ENCODE peak calls at places on chromosomes 11 and 22, in seven cellular contexts. One of them, this sample, is unnamed.
A peak's percentile ranks its signal among the peaks of the same experiment; 100 is the strongest.

GRCh38 chr11:116984186-116984585 is 114.0 kb downstream of the SIK3 start:
- DNase-seq in HL-60: no peak
- DNase-seq in fibroblast of lung: peak; percentile 85
- DNase-seq in HFFc6: no peak
- DNase-seq in CD4-positive, alpha-beta T cell: no peak
- DNase-seq in Peyer's patch: no peak
- DNase-seq in PC-9: no peak
- DNase-seq in this sample: no peak

GRCh38 chr11:35003658-35004057 is 87.2 kb downstream of the PDHX start:
- DNase-seq in HL-60: no peak
- DNase-seq in fibroblast of lung: no peak
- DNase-seq in HFFc6: no peak
- DNase-seq in CD4-positive, alpha-beta T cell: no peak
- DNase-seq in Peyer's patch: no peak
- DNase-seq in PC-9: no peak
- DNase-seq in this sample: no peak

GRCh38 chr11:17744151-17744940 is 9.8 kb downstream of the KCNC1 start:
- DNase-seq in HL-60: no peak
- DNase-seq in fibroblast of lung: peak; percentile 12
- DNase-seq in HFFc6: peak; percentile 3
- DNase-seq in CD4-positive, alpha-beta T cell: no peak
- DNase-seq in Peyer's patch: no peak
- DNase-seq in PC-9: no peak
- DNase-seq in this sample: no peak

GRCh38 chr11:111582881-111583280 is 19.4 kb upstream of the SIK2 start:
- DNase-seq in HL-60: no peak
- DNase-seq in fibroblast of lung: peak; percentile 85
- DNase-seq in HFFc6: no peak
- DNase-seq in CD4-positive, alpha-beta T cell: no peak
- DNase-seq in Peyer's patch: no peak
- DNase-seq in PC-9: no peak
- DNase-seq in this sample: no peak

GRCh38 chr11:122850076-122850631 is 11.9 kb downstream of the CRTAM start:
- DNase-seq in HL-60: no peak
- DNase-seq in fibroblast of lung: no peak
- DNase-seq in HFFc6: peak; percentile 53
- DNase-seq in CD4-positive, alpha-beta T cell: no peak
- DNase-seq in Peyer's patch: no peak
- DNase-seq in PC-9: peak; percentile 22
- DNase-seq in this sample: no peak

GRCh38 chr22:17921871-17922821 is 102.2 kb downstream of the MICAL3 start:
- DNase-seq in HL-60: no peak
- DNase-seq in fibroblast of lung: no peak
- DNase-seq in HFFc6: no peak
- DNase-seq in CD4-positive, alpha-beta T cell: no peak
- DNase-seq in Peyer's patch: peak; percentile 42
- DNase-seq in PC-9: no peak
- DNase-seq in this sample: no peak

GRCh38 chr11:110000858-110001257 is 92.3 kb upstream of the ZC3H12C start:
- DNase-seq in HL-60: no peak
- DNase-seq in fibroblast of lung: peak; percentile 18
- DNase-seq in HFFc6: no peak
- DNase-seq in CD4-positive, alpha-beta T cell: no peak
- DNase-seq in Peyer's patch: no peak
- DNase-seq in PC-9: no peak
- DNase-seq in this sample: no peak

GRCh38 chr22:49957826-49958461 is 2.6 kb upstream of the PIM3 start:
- DNase-seq in HL-60: no peak
- DNase-seq in fibroblast of lung: no peak
- DNase-seq in HFFc6: no peak
- DNase-seq in CD4-positive, alpha-beta T cell: no peak
- DNase-seq in Peyer's patch: no peak
- DNase-seq in PC-9: no peak
- DNase-seq in this sample: no peak

GRCh38 chr11:13009921-13010736 is 1.0 kb downstream of the RASSF10 start:
- DNase-seq in HL-60: no peak
- DNase-seq in fibroblast of lung: no peak
- DNase-seq in HFFc6: no peak
- DNase-seq in CD4-positive, alpha-beta T cell: no peak
- DNase-seq in Peyer's patch: no peak
- DNase-seq in PC-9: peak; percentile 28
- DNase-seq in this sample: no peak

GRCh38 chr11:68816917-68817419 is 24.7 kb downstream of the CPT1A start:
- DNase-seq in HL-60: no peak
- DNase-seq in fibroblast of lung: peak; percentile 7
- DNase-seq in HFFc6: no peak
- DNase-seq in CD4-positive, alpha-beta T cell: no peak
- DNase-seq in Peyer's patch: no peak
- DNase-seq in PC-9: no peak
- DNase-seq in this sample: no peak

GRCh38 chr11:83409891-83410290 is 123.7 kb upstream of the CCDC90B start:
- DNase-seq in HL-60: no peak
- DNase-seq in fibroblast of lung: no peak
- DNase-seq in HFFc6: no peak
- DNase-seq in CD4-positive, alpha-beta T cell: no peak
- DNase-seq in Peyer's patch: no peak
- DNase-seq in PC-9: no peak
- DNase-seq in this sample: no peak

GRCh38 chr11:91374794-91375193 is 849.8 kb upstream of the FAT3 start:
- DNase-seq in HL-60: no peak
- DNase-seq in fibroblast of lung: no peak
- DNase-seq in HFFc6: no peak
- DNase-seq in CD4-positive, alpha-beta T cell: no peak
- DNase-seq in Peyer's patch: no peak
- DNase-seq in PC-9: no peak
- DNase-seq in this sample: no peak

GRCh38 chr11:31958086-31958735 is 132.7 kb upstream of the RCN1 start:
- DNase-seq in HL-60: peak; percentile 7
- DNase-seq in fibroblast of lung: peak; percentile 52
- DNase-seq in HFFc6: peak; percentile 39
- DNase-seq in CD4-positive, alpha-beta T cell: peak; percentile 56
- DNase-seq in Peyer's patch: peak; percentile 69
- DNase-seq in PC-9: peak; percentile 61
- DNase-seq in this sample: no peak

GRCh38 chr11:113926273-113927183 is 21.9 kb downstream of the HTR3B start:
- DNase-seq in HL-60: no peak
- DNase-seq in fibroblast of lung: no peak
- DNase-seq in HFFc6: no peak
- DNase-seq in CD4-positive, alpha-beta T cell: no peak
- DNase-seq in Peyer's patch: no peak
- DNase-seq in PC-9: no peak
- DNase-seq in this sample: no peak

GRCh38 chr11:32426819-32427615 is 8.3 kb downstream of the WT1 start:
- DNase-seq in HL-60: no peak
- DNase-seq in fibroblast of lung: no peak
- DNase-seq in HFFc6: no peak
- DNase-seq in CD4-positive, alpha-beta T cell: no peak
- DNase-seq in Peyer's patch: no peak
- DNase-seq in PC-9: no peak
- DNase-seq in this sample: no peak

GRCh38 chr11:12950681-12951080 is 58.4 kb upstream of the RASSF10 start:
- DNase-seq in HL-60: no peak
- DNase-seq in fibroblast of lung: peak; percentile 62
- DNase-seq in HFFc6: no peak
- DNase-seq in CD4-positive, alpha-beta T cell: no peak
- DNase-seq in Peyer's patch: no peak
- DNase-seq in PC-9: no peak
- DNase-seq in this sample: no peak

GRCh38 chr11:114308689-114309089 is 12.5 kb downstream of the NNMT start:
- DNase-seq in HL-60: peak; percentile 23
- DNase-seq in fibroblast of lung: peak; percentile 62
- DNase-seq in HFFc6: no peak
- DNase-seq in CD4-positive, alpha-beta T cell: no peak
- DNase-seq in Peyer's patch: no peak
- DNase-seq in PC-9: no peak
- DNase-seq in this sample: no peak

GRCh38 chr11:80815752-80816453 is 1375.1 kb upstream of the TENM4 start:
- DNase-seq in HL-60: no peak
- DNase-seq in fibroblast of lung: no peak
- DNase-seq in HFFc6: no peak
- DNase-seq in CD4-positive, alpha-beta T cell: no peak
- DNase-seq in Peyer's patch: no peak
- DNase-seq in PC-9: no peak
- DNase-seq in this sample: no peak

GRCh38 chr11:66854231-66854661 is 2.6 kb upstream of the LRFN4 start:
- DNase-seq in HL-60: no peak
- DNase-seq in fibroblast of lung: no peak
- DNase-seq in HFFc6: no peak
- DNase-seq in CD4-positive, alpha-beta T cell: no peak
- DNase-seq in Peyer's patch: no peak
- DNase-seq in PC-9: no peak
- DNase-seq in this sample: peak; percentile 32

GRCh38 chr11:130585545-130585944 is 137.1 kb downstream of the ADAMTS15 start:
- DNase-seq in HL-60: no peak
- DNase-seq in fibroblast of lung: peak; percentile 26
- DNase-seq in HFFc6: peak; percentile 18
- DNase-seq in CD4-positive, alpha-beta T cell: no peak
- DNase-seq in Peyer's patch: no peak
- DNase-seq in PC-9: peak; percentile 29
- DNase-seq in this sample: no peak

GRCh38 chr11:111963786-111964385 is 26.7 kb downstream of the DIXDC1 start:
- DNase-seq in HL-60: no peak
- DNase-seq in fibroblast of lung: no peak
- DNase-seq in HFFc6: no peak
- DNase-seq in CD4-positive, alpha-beta T cell: no peak
- DNase-seq in Peyer's patch: no peak
- DNase-seq in PC-9: no peak
- DNase-seq in this sample: no peak

GRCh38 chr11:86869966-86870570 is 69.7 kb downstream of the PRSS23 start:
- DNase-seq in HL-60: peak; percentile 2
- DNase-seq in fibroblast of lung: peak; percentile 71
- DNase-seq in HFFc6: peak; percentile 43
- DNase-seq in CD4-positive, alpha-beta T cell: peak; percentile 35
- DNase-seq in Peyer's patch: peak; percentile 76
- DNase-seq in PC-9: peak; percentile 25
- DNase-seq in this sample: no peak

GRCh38 chr22:35135165-35135564 is 69.2 kb downstream of the ISX start:
- DNase-seq in HL-60: no peak
- DNase-seq in fibroblast of lung: no peak
- DNase-seq in HFFc6: no peak
- DNase-seq in CD4-positive, alpha-beta T cell: no peak
- DNase-seq in Peyer's patch: no peak
- DNase-seq in PC-9: no peak
- DNase-seq in this sample: no peak

GRCh38 chr22:35138521-35138920 is 72.6 kb downstream of the ISX start:
- DNase-seq in HL-60: no peak
- DNase-seq in fibroblast of lung: no peak
- DNase-seq in HFFc6: no peak
- DNase-seq in CD4-positive, alpha-beta T cell: no peak
- DNase-seq in Peyer's patch: peak; percentile 66
- DNase-seq in PC-9: no peak
- DNase-seq in this sample: no peak

DNA sequence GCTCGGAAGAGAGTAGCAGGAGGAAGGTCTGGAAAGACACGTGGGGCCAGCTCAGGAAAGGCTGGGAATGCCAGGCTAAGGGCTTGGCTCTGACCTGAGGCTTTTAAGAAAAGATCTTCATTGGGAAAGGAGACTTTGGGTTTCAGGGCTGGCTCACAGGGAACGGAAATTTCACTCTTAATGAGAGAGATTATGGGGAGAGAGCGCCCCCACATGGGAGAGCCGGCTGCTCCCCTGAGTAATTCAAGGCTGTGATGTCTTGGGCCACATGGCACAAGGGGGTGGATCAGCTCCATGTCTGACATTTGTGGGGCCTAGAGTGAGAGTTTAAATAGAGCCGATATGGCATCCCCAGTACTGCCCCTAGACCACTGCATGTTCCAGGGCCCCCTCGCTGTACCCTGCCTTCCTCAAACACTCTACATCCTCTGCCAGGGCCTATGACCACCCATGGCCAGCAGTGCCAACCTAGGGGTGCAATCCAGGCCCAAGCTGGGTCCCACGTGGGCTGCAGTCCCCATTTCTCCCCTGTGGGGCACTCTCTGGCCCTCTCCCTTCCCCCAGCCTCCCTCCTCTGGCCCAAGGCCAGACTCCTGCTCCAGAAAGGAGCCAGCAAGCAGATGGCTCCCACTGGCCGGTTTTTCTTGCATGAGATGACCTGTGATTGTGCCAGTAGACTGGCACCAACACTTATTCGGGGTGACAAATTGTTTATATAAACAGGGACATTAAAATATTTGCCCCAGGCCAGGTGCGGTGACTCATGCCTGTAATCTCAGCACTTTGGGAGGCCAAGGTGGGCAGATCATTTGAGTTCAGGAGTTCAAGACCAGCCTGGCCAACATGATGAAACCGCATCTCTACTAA is 75.2 kb downstream of the ISX start:
- DNase-seq in HL-60: no peak
- DNase-seq in fibroblast of lung: no peak
- DNase-seq in HFFc6: no peak
- DNase-seq in CD4-positive, alpha-beta T cell: no peak
- DNase-seq in Peyer's patch: peak; percentile 78
- DNase-seq in PC-9: peak; percentile 2
- DNase-seq in this sample: no peak
- TF ChIP-seq CTCF in HL-60: no peak
- TF ChIP-seq CTCF in fibroblast of lung: no peak
- TF ChIP-seq CTCF in HFFc6: peak; percentile 30
- TF ChIP-seq CTCF in CD4-positive, alpha-beta T cell: no peak
- TF ChIP-seq CTCF in Peyer's patch: no peak
- TF ChIP-seq CTCF in PC-9: peak; percentile 36
- TF ChIP-seq CTCF in this sample: no peak

GRCh38 chr11:70738661-70739060 is 340.3 kb downstream of the CTTN start:
- DNase-seq in HL-60: no peak
- DNase-seq in fibroblast of lung: no peak
- DNase-seq in HFFc6: no peak
- DNase-seq in CD4-positive, alpha-beta T cell: no peak
- DNase-seq in Peyer's patch: no peak
- DNase-seq in PC-9: no peak
- DNase-seq in this sample: peak; percentile 13
- TF ChIP-seq CTCF in HL-60: no peak
- TF ChIP-seq CTCF in fibroblast of lung: no peak
- TF ChIP-seq CTCF in HFFc6: no peak
- TF ChIP-seq CTCF in CD4-positive, alpha-beta T cell: no peak
- TF ChIP-seq CTCF in Peyer's patch: no peak
- TF ChIP-seq CTCF in PC-9: no peak
- TF ChIP-seq CTCF in this sample: no peak

GRCh38 chr22:38214248-38215056 is 12.7 kb downstream of the MAFF start:
- DNase-seq in HL-60: no peak
- DNase-seq in fibroblast of lung: peak; percentile 65
- DNase-seq in HFFc6: no peak
- DNase-seq in CD4-positive, alpha-beta T cell: peak; percentile 74
- DNase-seq in Peyer's patch: peak; percentile 87
- DNase-seq in PC-9: no peak
- DNase-seq in this sample: peak; percentile 70
- TF ChIP-seq CTCF in HL-60: no peak
- TF ChIP-seq CTCF in fibroblast of lung: peak; percentile 11
- TF ChIP-seq CTCF in HFFc6: no peak
- TF ChIP-seq CTCF in CD4-positive, alpha-beta T cell: no peak
- TF ChIP-seq CTCF in Peyer's patch: no peak
- TF ChIP-seq CTCF in PC-9: no peak
- TF ChIP-seq CTCF in this sample: no peak

DNA sequence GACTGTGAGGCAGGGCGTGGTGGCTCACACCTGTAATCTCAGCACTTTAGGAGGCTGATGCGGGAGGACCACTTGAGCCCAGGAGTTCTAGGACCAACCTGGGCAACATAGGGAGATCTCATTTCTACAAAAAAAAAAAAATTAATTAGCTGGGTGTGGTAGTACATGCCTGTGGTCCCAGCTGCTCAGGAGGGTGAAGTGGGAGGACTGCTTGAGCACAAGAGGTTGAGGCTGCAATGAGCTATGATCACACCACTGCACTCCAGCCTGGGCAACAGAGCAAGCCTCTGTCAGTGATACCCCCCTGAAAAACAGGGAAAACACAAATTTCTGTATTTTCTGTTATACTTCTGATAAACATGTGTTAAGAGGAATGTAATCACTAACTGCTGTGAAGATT is 57.8 kb upstream of the ARHGAP32 start:
- DNase-seq in HL-60: no peak
- DNase-seq in fibroblast of lung: no peak
- DNase-seq in HFFc6: no peak
- DNase-seq in CD4-positive, alpha-beta T cell: no peak
- DNase-seq in Peyer's patch: no peak
- DNase-seq in PC-9: no peak
- DNase-seq in this sample: no peak
- TF ChIP-seq CTCF in HL-60: no peak
- TF ChIP-seq CTCF in fibroblast of lung: no peak
- TF ChIP-seq CTCF in HFFc6: no peak
- TF ChIP-seq CTCF in CD4-positive, alpha-beta T cell: no peak
- TF ChIP-seq CTCF in Peyer's patch: no peak
- TF ChIP-seq CTCF in PC-9: no peak
- TF ChIP-seq CTCF in this sample: no peak